ENCODE peak calls at places on chromosomes 12 and 14, in ten cellular contexts. U is GM23338, I is hepatocyte, Z is GM23248, P is SK-N-SH, E is PC-3, W is OCI-LY7, Q is MM.1S, O is HCT116, Y is PC-9. M is an unnamed sample.
A peak's percentile ranks its signal among the peaks of the same experiment; 100 is the strongest.

GRCh38 chr14:55911794-55912193 is 206.4 kb upstream of the PELI2 start:
- DNase-seq in U (no peak), I (no peak), Z (no peak), P (no peak), E (no peak), W (no peak), Q (no peak), O (no peak), Y (no peak), M (no peak)

GRCh38 chr12:50647479-50647878 is 116.4 kb upstream of the ATF1 start:
- DNase-seq in U (no peak), I (no peak), Z (peak; percentile 52), P (no peak), E (peak; percentile 65), W (no peak), Q (no peak), O (peak; percentile 72), Y (no peak), M (no peak)

GRCh38 chr14:36662543-36663403 is 1.1 kb downstream of the PAX9 start:
- DNase-seq in U (peak; percentile 77), I (no peak), Z (peak; percentile 68), P (no peak), E (peak; percentile 69), W (no peak), Q (no peak), O (no peak), Y (no peak), M (no peak)

GRCh38 chr14:26791117-26791806 is 193.4 kb upstream of the NOVA1 start:
- DNase-seq in U (peak; percentile 49), I (no peak), Z (no peak), P (no peak), E (no peak), W (no peak), Q (no peak), O (no peak), Y (no peak), M (no peak)

GRCh38 chr14:77046706-77047105 is 18.2 kb upstream of the IRF2BPL start:
- DNase-seq in U (no peak), I (no peak), Z (peak; percentile 30), P (no peak), E (peak; percentile 95), W (no peak), Q (no peak), O (no peak), Y (peak; percentile 98), M (no peak)

GRCh38 chr14:96906434-96906833 is 109.3 kb downstream of the VRK1 start:
- DNase-seq in U (no peak), I (no peak), Z (no peak), P (no peak), E (no peak), W (no peak), Q (no peak), O (no peak), Y (no peak), M (peak; percentile 49)

GRCh38 chr12:57735952-57736742 is 2.4 kb downstream of the AGAP2 start:
- DNase-seq in U (peak; percentile 91), I (peak; percentile 56), Z (peak; percentile 57), P (peak; percentile 87), E (peak; percentile 45), W (no peak), Q (no peak), O (no peak), Y (no peak), M (no peak)

GRCh38 chr14:103855734-103856095 is 8.3 kb upstream of the PPP1R13B start:
- DNase-seq in U (no peak), I (no peak), Z (no peak), P (no peak), E (no peak), W (no peak), Q (no peak), O (no peak), Y (no peak), M (no peak)

GRCh38 chr12:52442600-52443061 is 8.5 kb upstream of the KRT75 start:
- DNase-seq in U (peak; percentile 62), I (peak; percentile 73), Z (peak; percentile 96), P (no peak), E (peak; percentile 99), W (no peak), Q (no peak), O (peak; percentile 59), Y (peak; percentile 92), M (no peak)

GRCh38 chr12:49089831-49090773 is 4.5 kb downstream of the DHH start:
- DNase-seq in U (peak; percentile 64), I (peak; percentile 32), Z (peak; percentile 73), P (peak; percentile 76), E (peak; percentile 35), W (peak; percentile 46), Q (peak; percentile 28), O (no peak), Y (no peak), M (peak; percentile 57)

GRCh38 chr14:22821193-22822016 is 6.2 kb upstream of the SLC7A7 start:
- DNase-seq in U (peak; percentile 46), I (peak; percentile 66), Z (peak; percentile 20), P (no peak), E (no peak), W (no peak), Q (no peak), O (no peak), Y (no peak), M (no peak)
- H3K9me2 ChIP-seq in U (no peaks in the 10 kb centered on the region), I (no peaks in the 10 kb centered on the region), Z (no peaks in the 10 kb centered on the region), P (no peaks in the 10 kb centered on the region), E (no peaks in the 10 kb centered on the region), W (no peaks in the 10 kb centered on the region), Q (no peaks in the 10 kb centered on the region), O (no peaks in the 10 kb centered on the region), Y (no peaks in the 10 kb centered on the region), M (no peaks in the 10 kb centered on the region)

GRCh38 chr12:6373022-6373787 is 2.2 kb downstream of the SCNN1A start:
- DNase-seq in U (no peak), I (no peak), Z (no peak), P (no peak), E (no peak), W (no peak), Q (no peak), O (peak; percentile 65), Y (no peak), M (no peak)
- H3K4me3 ChIP-seq in U (peak overlapping the region; percentile 67), I (no peak overlapping the region), Z (no peak overlapping the region), P (no peak overlapping the region), E (peak overlapping the region; percentile 4), W (no peak overlapping the region), Q (no peak overlapping the region), O (peak overlapping the region; percentile 58), Y (peak overlapping the region; percentile 62), M (no peak overlapping the region)

DNA sequence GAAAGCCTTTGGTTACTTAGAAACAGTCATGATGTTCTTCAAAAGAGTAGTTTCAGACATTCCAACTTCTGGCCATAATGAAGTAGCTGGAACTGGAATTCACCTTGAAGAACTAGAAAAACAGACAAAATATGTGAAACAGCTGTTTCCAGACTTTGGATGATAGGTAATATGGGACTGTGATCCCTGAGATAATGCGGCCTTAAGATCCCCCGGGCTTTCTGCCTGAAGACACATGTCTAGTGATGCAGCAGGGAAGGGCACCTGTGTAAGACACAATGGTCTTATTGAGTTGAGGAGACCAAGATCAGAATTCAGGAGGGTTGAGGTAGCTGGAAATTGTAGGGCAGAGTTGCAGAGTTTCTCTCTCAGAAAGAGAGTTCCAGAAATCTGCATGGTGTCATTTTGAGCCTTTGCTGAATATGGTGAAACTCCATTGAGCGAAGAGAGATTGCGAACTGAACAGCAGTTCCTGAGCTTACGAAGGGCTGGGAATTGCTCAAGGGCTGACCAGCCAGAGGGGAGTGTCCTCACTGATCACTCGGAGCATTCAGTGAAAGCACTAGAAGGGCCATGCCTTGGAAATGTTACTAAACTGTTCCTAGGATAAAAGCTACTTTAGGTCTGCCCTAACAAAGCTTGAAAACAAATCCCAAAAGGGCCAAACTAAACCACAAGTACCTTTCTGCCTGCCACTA is 41.7 kb upstream of the FRS2 start:
- DNase-seq in U (no peak), I (peak; percentile 33), Z (no peak), P (no peak), E (no peak), W (no peak), Q (no peak), O (no peak), Y (no peak), M (no peak)
- H3K9me2 ChIP-seq in U (peaks cover 6% of the 10 kb centered on the region), I (no peaks in the 10 kb centered on the region), Z (no peaks in the 10 kb centered on the region), P (no peaks in the 10 kb centered on the region), E (no peaks in the 10 kb centered on the region), W (no peaks in the 10 kb centered on the region), Q (no peaks in the 10 kb centered on the region), O (no peaks in the 10 kb centered on the region), Y (no peaks in the 10 kb centered on the region), M (no peaks in the 10 kb centered on the region)

GRCh38 chr12:101743724-101744472 is 4.6 kb upstream of the SYCP3 start:
- DNase-seq in U (no peak), I (no peak), Z (no peak), P (no peak), E (no peak), W (peak; percentile 93), Q (peak; percentile 92), O (no peak), Y (no peak), M (no peak)
- H3K4me3 ChIP-seq in U (no peak overlapping the region), I (no peak overlapping the region), Z (no peak overlapping the region), P (no peak overlapping the region), E (no peak overlapping the region), W (peak overlapping the region; percentile 47), Q (peak overlapping the region; percentile 3), O (no peak overlapping the region), Y (no peak overlapping the region), M (no peak overlapping the region)

GRCh38 chr12:81976661-81977060 is 217.5 kb upstream of the PPFIA2 start:
- DNase-seq in U (no peak), I (no peak), Z (no peak), P (no peak), E (no peak), W (no peak), Q (no peak), O (no peak), Y (no peak), M (no peak)

GRCh38 chr12:81974762-81975161 is 215.6 kb upstream of the PPFIA2 start:
- DNase-seq in U (no peak), I (no peak), Z (no peak), P (no peak), E (no peak), W (no peak), Q (peak; percentile 33), O (no peak), Y (no peak), M (no peak)
- H3K9me2 ChIP-seq in U (peaks cover 5% of the 10 kb centered on the region), I (no peaks in the 10 kb centered on the region), Z (no peaks in the 10 kb centered on the region), P (no peaks in the 10 kb centered on the region), E (no peaks in the 10 kb centered on the region), W (no peaks in the 10 kb centered on the region), Q (no peaks in the 10 kb centered on the region), O (no peaks in the 10 kb centered on the region), Y (no peaks in the 10 kb centered on the region), M (no peaks in the 10 kb centered on the region)

DNA sequence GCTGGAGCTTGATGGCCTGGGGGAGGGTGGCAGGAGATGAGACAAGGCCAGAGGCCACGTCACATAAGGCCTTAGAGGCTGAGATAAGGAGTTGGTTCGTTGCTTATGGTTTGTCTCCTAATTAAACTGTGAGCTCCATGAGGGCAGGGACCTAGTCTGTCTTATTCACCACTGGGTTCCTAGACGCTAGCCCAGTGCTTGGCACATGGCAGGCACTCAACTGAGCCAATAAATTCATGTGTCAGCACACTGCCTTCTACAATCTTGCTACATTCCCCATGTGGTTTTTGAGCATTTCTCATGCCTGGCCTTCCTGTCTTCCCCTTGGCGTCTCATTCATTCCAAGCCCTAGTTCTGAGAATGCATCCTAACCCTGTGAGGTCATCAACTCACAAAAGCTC is 92.5 kb upstream of the MED13L start:
- DNase-seq in U (no peak), I (no peak), Z (peak; percentile 75), P (no peak), E (no peak), W (no peak), Q (no peak), O (no peak), Y (no peak), M (no peak)
- H3K4me3 ChIP-seq in U (no peak overlapping the region), I (no peak overlapping the region), Z (no peak overlapping the region), P (no peak overlapping the region), E (no peak overlapping the region), W (no peak overlapping the region), Q (no peak overlapping the region), O (no peak overlapping the region), Y (no peak overlapping the region), M (no peak overlapping the region)

GRCh38 chr12:77914089-77914488 is 83.4 kb downstream of the NAV3 start:
- DNase-seq in U (no peak), I (no peak), Z (no peak), P (no peak), E (no peak), W (peak; percentile 10), Q (no peak), O (no peak), Y (no peak), M (no peak)
- H3K9me2 ChIP-seq in U (no peaks in the 10 kb centered on the region), I (no peaks in the 10 kb centered on the region), Z (no peaks in the 10 kb centered on the region), P (no peaks in the 10 kb centered on the region), E (no peaks in the 10 kb centered on the region), W (no peaks in the 10 kb centered on the region), Q (no peaks in the 10 kb centered on the region), O (no peaks in the 10 kb centered on the region), Y (no peaks in the 10 kb centered on the region), M (no peaks in the 10 kb centered on the region)

M was measured in Karpas-422.